ENCODE peak calls at places on chromosomes 6 and 20, in five cellular contexts. V, Y, F, S and I are unnamed samples.
A peak's percentile ranks its signal among the peaks of the same experiment; 100 is the strongest.

GRCh38 chr6:161903584-161904232 is 629.8 kb upstream of the AGPAT4 start:
- DNase-seq in V (no peak), Y (no peak), F (no peak), S (no peak), I (no peak)

GRCh38 chr6:148109732-148110131 is 232.9 kb upstream of the SASH1 start:
- DNase-seq in V (no peak), Y (no peak), F (no peak), S (no peak), I (no peak)

GRCh38 chr6:6843057-6843627 is 254.6 kb downstream of the LY86 start:
- DNase-seq in V (no peak), Y (no peak), F (peak; percentile 26), S (no peak), I (no peak)

GRCh38 chr6:33983109-33983475 is 162.8 kb downstream of the GRM4 start:
- DNase-seq in V (no peak), Y (no peak), F (no peak), S (peak; percentile 23), I (no peak)

GRCh38 chr20:61719691-61720347 is 345.9 kb downstream of the TAF4 start:
- DNase-seq in V (no peak), Y (no peak), F (no peak), S (no peak), I (no peak)

GRCh38 chr20:23970049-23970448 is 18.5 kb downstream of the GGTLC1 start:
- DNase-seq in V (no peak), Y (no peak), F (no peak), S (no peak), I (no peak)

GRCh38 chr6:144585217-144585814 is 300.2 kb downstream of the UTRN start:
- DNase-seq in V (no peak), Y (no peak), F (peak; percentile 50), S (no peak), I (no peak)

GRCh38 chr6:37966801-37967200 is 147.3 kb downstream of the ZFAND3 start:
- DNase-seq in V (no peak), Y (no peak), F (no peak), S (no peak), I (no peak)

GRCh38 chr6:56537223-56537770 is 105.4 kb downstream of the DST start:
- DNase-seq in V (no peak), Y (no peak), F (no peak), S (no peak), I (no peak)

GRCh38 chr6:11912420-11912819 is 99.7 kb upstream of the HIVEP1 start:
- DNase-seq in V (no peak), Y (no peak), F (no peak), S (no peak), I (no peak)

GRCh38 chr6:129016844-129017243 is 133.9 kb downstream of the LAMA2 start:
- DNase-seq in V (no peak), Y (no peak), F (no peak), S (no peak), I (no peak)

GRCh38 chr6:34315780-34316179 is 67.0 kb upstream of the SMIM29 start:
- DNase-seq in V (no peak), Y (no peak), F (no peak), S (no peak), I (no peak)

GRCh38 chr6:150076196-150076893 is 7.4 kb upstream of the ULBP3 start:
- DNase-seq in V (no peak), Y (no peak), F (no peak), S (no peak), I (no peak)

GRCh38 chr20:48933017-48933766 is 11.7 kb downstream of the ARFGEF2 start:
- DNase-seq in V (no peak), Y (no peak), F (no peak), S (no peak), I (no peak)

GRCh38 chr6:82371799-82372508 is 8.3 kb downstream of the TPBG start:
- DNase-seq in V (no peak), Y (no peak), F (peak; percentile 33), S (no peak), I (no peak)

GRCh38 chr6:7899046-7899888 is 11.3 kb downstream of the TXNDC5 start:
- DNase-seq in V (no peak), Y (no peak), F (no peak), S (no peak), I (no peak)

GRCh38 chr20:59253325-59253724 is 47.1 kb upstream of the EDN3 start:
- DNase-seq in V (no peak), Y (no peak), F (no peak), S (no peak), I (no peak)

GRCh38 chr20:967796-968742 is 34.0 kb downstream of the RSPO4 start:
- DNase-seq in V (no peak), Y (no peak), F (peak; percentile 9), S (peak; percentile 25), I (no peak)

GRCh38 chr6:142871910-142872331 is 73.1 kb downstream of the HIVEP2 start:
- DNase-seq in V (no peak), Y (peak; percentile 81), F (peak; percentile 86), S (peak; percentile 44), I (peak; percentile 90)

GRCh38 chr20:50399003-50399916 is 110.9 kb upstream of the PTPN1 start:
- DNase-seq in V (peak; percentile 72), Y (no peak), F (no peak), S (peak; percentile 90), I (no peak)

GRCh38 chr6:170083236-170084051 is 207.4 kb downstream of the DLL1 start:
- DNase-seq in V (no peak), Y (no peak), F (no peak), S (no peak), I (no peak)

GRCh38 chr6:81787313-81788068 is 35.0 kb upstream of the TENT5A start:
- DNase-seq in V (no peak), Y (no peak), F (no peak), S (no peak), I (peak; percentile 63)

GRCh38 chr6:686528-686927 is 6.4 kb downstream of the EXOC2 start:
- DNase-seq in V (no peak), Y (no peak), F (peak; percentile 4), S (no peak), I (no peak)
- TF ChIP-seq CTCF in V (no peak), Y (peak; percentile 36), F (peak; percentile 54), S (no peak), I (peak; percentile 41)

DNA sequence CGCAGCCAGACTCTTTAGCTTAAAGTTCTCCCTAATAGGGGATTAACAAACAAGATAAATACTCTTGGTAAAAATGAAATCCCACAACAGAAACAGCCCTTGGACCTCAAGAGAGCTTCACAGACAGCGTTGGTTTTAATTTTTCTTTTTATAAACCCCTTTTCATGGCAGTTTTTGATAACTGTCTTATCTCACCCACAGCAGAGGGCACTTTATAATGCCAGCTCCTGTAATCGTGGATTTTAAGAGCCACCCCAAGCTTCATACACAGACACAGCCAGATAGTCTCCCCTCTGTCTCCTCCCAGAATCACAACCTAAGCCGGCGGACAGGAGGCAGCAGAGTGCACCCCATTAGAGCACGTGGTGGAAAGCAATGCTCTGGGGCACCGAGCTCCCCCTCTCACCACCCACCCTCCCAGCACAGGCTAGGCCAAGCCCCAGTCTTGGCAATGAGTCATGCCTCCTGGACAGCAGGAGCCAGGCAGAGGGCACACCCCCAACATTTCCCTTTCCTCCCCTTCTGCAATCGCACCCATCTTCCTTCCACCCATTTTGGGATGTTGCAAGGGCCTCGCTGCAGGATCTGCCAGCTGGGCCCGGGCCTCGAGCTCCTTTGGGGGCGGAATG is 2.5 kb downstream of the JAG1 start:
- DNase-seq in V (peak; percentile 78), Y (peak; percentile 90), F (peak; percentile 94), S (peak; percentile 77), I (peak; percentile 77)
- TF ChIP-seq CTCF in V (peak; percentile 43), Y (peak; percentile 85), F (peak; percentile 75), S (peak; percentile 24), I (peak; percentile 71)

DNA sequence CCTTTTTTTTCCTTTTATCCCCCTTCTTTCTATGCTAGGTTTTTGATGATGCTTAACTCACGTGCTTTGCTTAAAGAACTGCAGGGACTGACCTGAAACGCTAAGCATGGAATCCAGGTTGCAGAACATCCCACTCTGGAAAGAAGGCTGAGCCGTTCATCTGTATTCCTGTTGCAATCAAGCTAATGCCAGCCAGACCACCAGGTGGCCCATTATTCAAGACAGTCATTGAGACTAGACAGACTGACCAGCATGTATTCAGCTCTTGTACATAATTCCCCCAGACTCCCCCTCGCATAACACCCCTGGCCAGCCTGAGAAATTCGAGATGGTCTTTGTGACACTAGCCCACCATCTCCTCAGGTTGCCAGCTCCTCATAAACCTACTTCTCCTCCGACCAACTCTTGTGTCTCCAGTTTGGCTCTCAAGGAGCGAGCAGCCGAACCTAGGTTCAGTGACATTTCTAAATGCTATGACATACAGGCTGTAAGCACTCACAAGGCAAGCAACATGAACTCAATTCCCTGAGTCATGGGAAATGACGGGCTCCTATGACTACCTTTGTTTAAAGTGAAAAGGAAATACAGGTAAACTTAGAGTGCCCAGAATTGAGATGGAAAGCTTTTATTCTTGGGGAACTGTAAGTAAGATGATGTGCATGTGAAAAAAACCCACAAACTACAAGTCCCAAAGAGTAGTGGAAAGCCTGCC is 309.3 kb upstream of the CDYL start:
- DNase-seq in V (no peak), Y (no peak), F (peak; percentile 50), S (no peak), I (no peak)
- TF ChIP-seq CTCF in V (no peak), Y (peak; percentile 13), F (peak; percentile 58), S (no peak), I (peak; percentile 22)

GRCh38 chr20:51811514-51811913 is 9.2 kb upstream of the SALL4 start:
- DNase-seq in V (no peak), Y (no peak), F (no peak), S (no peak), I (no peak)

GRCh38 chr20:51807864-51808263 is 5.5 kb upstream of the SALL4 start:
- DNase-seq in V (no peak), Y (no peak), F (no peak), S (no peak), I (no peak)

GRCh38 chr20:51812861-51813260 is 10.5 kb upstream of the SALL4 start:
- DNase-seq in V (no peak), Y (no peak), F (no peak), S (no peak), I (no peak)

GRCh38 chr20:51811040-51811351 is 8.7 kb upstream of the SALL4 start:
- DNase-seq in V (no peak), Y (no peak), F (no peak), S (no peak), I (no peak)

GRCh38 chr20:51810155-51811039 is 8.1 kb upstream of the SALL4 start:
- DNase-seq in V (no peak), Y (no peak), F (no peak), S (no peak), I (no peak)
- TF ChIP-seq CTCF in V (no peak), Y (no peak), F (peak; percentile 33), S (no peak), I (no peak)

DNA sequence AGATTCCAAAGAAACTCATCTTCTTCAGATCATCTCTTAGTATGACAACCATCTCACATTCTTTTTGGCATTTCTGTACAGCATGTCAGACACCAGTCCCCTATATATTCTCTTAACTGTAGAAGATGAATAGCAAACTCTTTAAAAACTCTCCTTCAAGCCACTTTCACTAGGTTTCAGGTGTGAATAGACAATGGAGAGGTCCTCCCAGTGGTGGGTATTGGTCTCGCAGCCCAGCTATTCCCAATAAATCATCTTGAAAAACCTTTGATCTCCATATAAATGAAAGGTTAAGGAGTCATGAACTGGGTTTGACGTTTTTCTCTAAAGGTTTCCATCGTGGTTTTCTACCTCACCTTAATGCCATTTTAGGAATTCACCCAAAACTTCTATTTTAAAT is 180.0 kb downstream of the GJA1 start:
- DNase-seq in V (no peak), Y (no peak), F (no peak), S (no peak), I (no peak)
- TF ChIP-seq CTCF in V (no peak), Y (no peak), F (peak; percentile 62), S (no peak), I (peak; percentile 23)